ENCODE peak calls at places on chromosomes 3 and 15, in six cellular contexts. X is neural progenitor cell, J is hepatocyte, W is GM23338, D is MM.1S, M is GM23248. S is an unnamed sample. For H3K4me1, the result is how much of the 10 kb centered on the place peaks cover.

GRCh38 chr3:63934041-63934440 is 21.9 kb upstream of the SCAANT1 start:
- DNase-seq in X (peak), J (no peak), W (peak), D (no peak), M (peak), S (no peak)

GRCh38 chr3:110928016-110928662 is 143.5 kb upstream of the NECTIN3 start:
- DNase-seq in X (no peak), J (no peak), W (no peak), D (no peak), M (no peak), S (no peak)

GRCh38 chr3:67920311-67920710 is 265.9 kb upstream of the SUCLG2 start:
- DNase-seq in X (no peak), J (no peak), W (no peak), D (no peak), M (no peak), S (no peak)

GRCh38 chr3:157356541-157356940 is 80.1 kb upstream of the PTX3 start:
- DNase-seq in X (no peak), J (no peak), W (no peak), D (no peak), M (no peak), S (no peak)

GRCh38 chr15:92097473-92098178 is 244.1 kb downstream of the SLCO3A1 start:
- DNase-seq in X (peak), J (peak), W (peak), D (peak), M (peak), S (peak)

GRCh38 chr15:53910236-53910849 is 67.9 kb upstream of the UNC13C start:
- DNase-seq in X (no peak), J (no peak), W (no peak), D (no peak), M (no peak), S (peak)

GRCh38 chr3:88188436-88188835 is 38.7 kb downstream of the C3orf38 start:
- DNase-seq in X (no peak), J (no peak), W (no peak), D (no peak), M (no peak), S (peak)

GRCh38 chr15:70488941-70489848 is 274.2 kb downstream of the UACA start:
- DNase-seq in X (no peak), J (no peak), W (no peak), D (no peak), M (no peak), S (no peak)

GRCh38 chr15:70763120-70763949 is at the start of gene UACA:
- DNase-seq in X (peak), J (peak), W (peak), D (peak), M (peak), S (peak)

GRCh38 chr15:91258436-91258779 is 158.4 kb downstream of the SV2B start:
- DNase-seq in X (no peak), J (no peak), W (peak), D (no peak), M (no peak), S (no peak)

GRCh38 chr3:65484964-65485363 is 553.8 kb downstream of the MAGI1 start:
- DNase-seq in X (no peak), J (no peak), W (no peak), D (no peak), M (peak), S (peak)

GRCh38 chr3:117036259-117036799 is 326.8 kb downstream of the TUSC7 start:
- DNase-seq in X (no peak), J (peak), W (no peak), D (no peak), M (peak), S (no peak)

GRCh38 chr3:173943264-173943663 is 545.7 kb downstream of the NLGN1 start:
- DNase-seq in X (no peak), J (no peak), W (no peak), D (no peak), M (no peak), S (no peak)

GRCh38 chr3:157832588-157832987 is 273.6 kb downstream of the SHOX2 start:
- DNase-seq in X (no peak), J (no peak), W (no peak), D (no peak), M (peak), S (no peak)

GRCh38 chr3:188153949-188154757 is at the start of gene LPP:
- DNase-seq in X (peak), J (peak), W (peak), D (peak), M (peak), S (peak)
- TF ChIP-seq EZH2phosphoT487 in X (no peak), J (no peak), W (no peak), D (no peak), M (no peak), S (peak)

DNA sequence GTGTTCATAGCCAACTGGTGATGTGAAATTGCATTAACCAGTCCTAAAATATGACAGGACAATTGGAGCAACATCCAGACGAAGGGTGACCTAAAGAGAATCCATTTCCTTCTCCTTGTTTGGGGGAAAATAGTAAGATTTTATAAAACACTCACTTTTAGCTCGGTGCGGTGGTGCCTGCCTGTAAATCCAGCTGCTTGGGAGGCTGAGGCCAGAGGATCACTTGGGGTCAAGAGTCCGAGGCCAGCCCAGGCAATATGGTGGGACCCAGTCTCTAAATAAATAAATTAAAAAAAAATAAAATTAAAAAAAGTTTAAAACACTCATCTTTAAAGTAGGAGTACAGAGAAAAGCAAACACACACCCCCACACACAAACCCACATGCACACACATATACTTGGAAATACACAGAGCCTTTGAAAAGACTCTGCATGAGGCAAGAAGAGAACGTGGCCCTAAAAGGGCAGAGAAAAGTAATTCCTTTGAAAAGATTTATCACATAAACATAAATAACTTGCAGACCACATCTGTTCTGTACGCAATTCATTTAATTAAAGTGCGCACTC is 14.1 kb upstream of the LOXL1 start:
- DNase-seq in X (no peak), J (no peak), W (no peak), D (no peak), M (no peak), S (no peak)
- H3K4me1 ChIP-seq in X (under half), J (under half), W (under half), D (under half), M (under half), S (under half)

GRCh38 chr3:76063019-76063418 is 277.7 kb upstream of the ZNF717 start:
- DNase-seq in X (no peak), J (no peak), W (no peak), D (no peak), M (peak), S (peak)
- TF ChIP-seq EZH2phosphoT487 in X (no peak), J (no peak), W (no peak), D (no peak), M (no peak), S (no peak)

DNA sequence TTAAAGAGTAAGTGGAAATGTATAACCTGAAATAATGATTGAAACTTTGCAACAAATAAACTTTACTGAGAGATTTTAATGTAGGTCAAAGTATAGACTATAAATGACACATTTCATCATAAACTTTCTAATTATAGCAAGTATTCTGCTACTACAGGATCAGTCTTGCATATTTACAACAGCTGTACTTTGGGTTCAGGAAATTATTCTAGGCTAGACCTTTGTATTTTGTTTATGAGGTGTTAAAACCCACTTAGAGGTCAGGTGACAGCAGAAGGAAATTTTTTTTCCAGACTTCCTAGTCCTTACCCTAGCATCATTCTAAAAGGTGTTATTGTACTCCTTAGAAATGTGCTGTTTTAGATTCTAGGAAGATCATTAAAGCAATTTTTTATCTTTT is 2.3 kb downstream of the RNF7 start:
- DNase-seq in X (no peak), J (peak), W (no peak), D (no peak), M (no peak), S (no peak)
- H3K4me1 ChIP-seq in X (under half), J (under half), W (under half), D (under half), M (under half), S (under half)

GRCh38 chr15:76840830-76841460 is 64.2 kb downstream of the SCAPER start:
- DNase-seq in X (peak), J (peak), W (peak), D (peak), M (peak), S (peak)
- TF ChIP-seq EZH2phosphoT487 in X (no peak), J (no peak), W (no peak), D (no peak), M (no peak), S (no peak)

DNA sequence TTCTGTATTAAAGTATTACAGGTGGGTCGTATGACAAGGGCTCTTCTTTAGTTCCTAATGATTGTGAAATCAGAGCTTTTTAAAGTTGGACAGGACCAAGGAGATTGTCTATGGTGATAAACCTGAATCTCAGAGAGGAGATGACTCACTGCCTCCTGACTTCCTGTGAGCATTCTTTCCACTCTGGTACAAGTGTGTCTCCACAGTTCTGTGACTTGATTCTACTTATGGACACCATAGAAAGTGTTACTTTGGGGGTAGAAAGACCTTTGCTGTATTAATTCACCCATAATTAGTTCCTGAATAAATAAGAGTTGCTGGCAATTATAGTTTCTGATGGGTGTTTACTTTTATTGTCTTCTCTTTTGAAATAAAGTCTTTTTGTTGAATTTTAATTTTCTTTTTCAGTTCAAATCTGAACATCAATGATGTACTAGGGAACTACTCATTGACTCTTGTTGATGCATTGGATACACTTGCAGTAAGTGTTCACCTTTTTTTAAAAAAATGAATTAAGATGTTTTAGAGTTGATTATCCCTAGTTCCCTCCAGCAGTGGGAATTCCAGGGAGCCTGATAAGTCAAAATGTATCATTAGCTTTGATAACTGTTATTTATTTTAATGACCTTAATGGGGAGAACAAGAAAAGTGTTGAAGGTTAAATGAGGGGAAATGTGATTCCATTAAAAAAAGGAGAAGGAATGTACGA is 7.4 kb downstream of the EDEM1 start:
- DNase-seq in X (no peak), J (peak), W (no peak), D (peak), M (peak), S (peak)
- H3K4me1 ChIP-seq in X (under half), J (under half), W (under half), D (half or more), M (half or more), S (half or more)

GRCh38 chr15:67103869-67104268 is 38.5 kb downstream of the SMAD3 start:
- DNase-seq in X (no peak), J (no peak), W (no peak), D (no peak), M (no peak), S (no peak)
- TF ChIP-seq EZH2phosphoT487 in X (no peak), J (no peak), W (no peak), D (no peak), M (no peak), S (no peak)